ENCODE peak calls at places on chromosomes 16 and 17, in ten cellular contexts. One of them, this sample, is unnamed.

GRCh38 chr16:79664407-79664806 is 63.9 kb upstream of the MAF start:
- DNase-seq in astrocyte: no peak
- DNase-seq in pancreas: no peak
- DNase-seq in fibroblast of the aortic adventitia: no peak
- DNase-seq in fibroblast of mammary gland: no peak
- DNase-seq in epithelial cell of proximal tubule: no peak
- DNase-seq in AG04450: no peak
- DNase-seq in SK-N-SH: no peak
- DNase-seq in cardiac fibroblast: no peak
- DNase-seq in A549: no peak
- DNase-seq in this sample: no peak

GRCh38 chr17:63395075-63395815 is 50.9 kb downstream of the CYB561 start:
- DNase-seq in cardiac fibroblast: peak
- DNase-seq in AG04450: no peak
- DNase-seq in fibroblast of the aortic adventitia: peak
- DNase-seq in astrocyte: peak
- DNase-seq in A549: no peak
- DNase-seq in epithelial cell of proximal tubule: no peak
- DNase-seq in SK-N-SH: no peak
- DNase-seq in pancreas: no peak
- DNase-seq in fibroblast of mammary gland: peak
- DNase-seq in this sample: peak

GRCh38 chr17:19978803-19979202 is 1.2 kb upstream of the AKAP10 start:
- DNase-seq in AG04450: no peak
- DNase-seq in pancreas: no peak
- DNase-seq in fibroblast of mammary gland: no peak
- DNase-seq in cardiac fibroblast: no peak
- DNase-seq in A549: no peak
- DNase-seq in epithelial cell of proximal tubule: no peak
- DNase-seq in fibroblast of the aortic adventitia: no peak
- DNase-seq in astrocyte: no peak
- DNase-seq in SK-N-SH: no peak
- DNase-seq in this sample: no peak

GRCh38 chr17:66467766-66468165 is 165.4 kb downstream of the PRKCA start:
- DNase-seq in AG04450: no peak
- DNase-seq in A549: no peak
- DNase-seq in cardiac fibroblast: peak
- DNase-seq in fibroblast of mammary gland: peak
- DNase-seq in SK-N-SH: no peak
- DNase-seq in astrocyte: no peak
- DNase-seq in epithelial cell of proximal tubule: no peak
- DNase-seq in pancreas: no peak
- DNase-seq in fibroblast of the aortic adventitia: peak
- DNase-seq in this sample: no peak

GRCh38 chr17:29589524-29590260 is at the start of gene GIT1:
- DNase-seq in fibroblast of the aortic adventitia: peak
- DNase-seq in pancreas: peak
- DNase-seq in SK-N-SH: peak
- DNase-seq in cardiac fibroblast: peak
- DNase-seq in epithelial cell of proximal tubule: no peak
- DNase-seq in AG04450: no peak
- DNase-seq in astrocyte: peak
- DNase-seq in A549: peak
- DNase-seq in fibroblast of mammary gland: peak
- DNase-seq in this sample: peak

GRCh38 chr17:19381361-19381740 is 3.1 kb downstream of the MAPK7 start:
- DNase-seq in epithelial cell of proximal tubule: no peak
- DNase-seq in fibroblast of the aortic adventitia: no peak
- DNase-seq in pancreas: no peak
- DNase-seq in AG04450: no peak
- DNase-seq in SK-N-SH: no peak
- DNase-seq in cardiac fibroblast: no peak
- DNase-seq in fibroblast of mammary gland: no peak
- DNase-seq in astrocyte: no peak
- DNase-seq in A549: no peak
- DNase-seq in this sample: no peak

GRCh38 chr17:41895617-41896016 is 23.1 kb downstream of the ACLY start:
- DNase-seq in SK-N-SH: peak
- DNase-seq in astrocyte: peak
- DNase-seq in fibroblast of the aortic adventitia: peak
- DNase-seq in fibroblast of mammary gland: peak
- DNase-seq in cardiac fibroblast: no peak
- DNase-seq in A549: no peak
- DNase-seq in AG04450: no peak
- DNase-seq in epithelial cell of proximal tubule: no peak
- DNase-seq in pancreas: no peak
- DNase-seq in this sample: no peak

GRCh38 chr16:17469011-17469741 is 1.6 kb downstream of the XYLT1 start:
- DNase-seq in SK-N-SH: peak
- DNase-seq in fibroblast of mammary gland: peak
- DNase-seq in AG04450: peak
- DNase-seq in fibroblast of the aortic adventitia: peak
- DNase-seq in pancreas: no peak
- DNase-seq in cardiac fibroblast: peak
- DNase-seq in A549: no peak
- DNase-seq in epithelial cell of proximal tubule: no peak
- DNase-seq in astrocyte: peak
- DNase-seq in this sample: no peak

GRCh38 chr17:43952351-43952723 is 1.4 kb downstream of the PYY start:
- DNase-seq in A549: no peak
- DNase-seq in pancreas: no peak
- DNase-seq in fibroblast of mammary gland: no peak
- DNase-seq in SK-N-SH: no peak
- DNase-seq in epithelial cell of proximal tubule: no peak
- DNase-seq in astrocyte: no peak
- DNase-seq in cardiac fibroblast: no peak
- DNase-seq in fibroblast of the aortic adventitia: no peak
- DNase-seq in AG04450: no peak
- DNase-seq in this sample: no peak

GRCh38 chr17:73647331-73647730 is 3.1 kb upstream of the SDK2 start:
- DNase-seq in cardiac fibroblast: no peak
- DNase-seq in epithelial cell of proximal tubule: no peak
- DNase-seq in A549: no peak
- DNase-seq in fibroblast of the aortic adventitia: no peak
- DNase-seq in SK-N-SH: no peak
- DNase-seq in pancreas: no peak
- DNase-seq in AG04450: no peak
- DNase-seq in astrocyte: no peak
- DNase-seq in fibroblast of mammary gland: no peak
- DNase-seq in this sample: no peak

DNA sequence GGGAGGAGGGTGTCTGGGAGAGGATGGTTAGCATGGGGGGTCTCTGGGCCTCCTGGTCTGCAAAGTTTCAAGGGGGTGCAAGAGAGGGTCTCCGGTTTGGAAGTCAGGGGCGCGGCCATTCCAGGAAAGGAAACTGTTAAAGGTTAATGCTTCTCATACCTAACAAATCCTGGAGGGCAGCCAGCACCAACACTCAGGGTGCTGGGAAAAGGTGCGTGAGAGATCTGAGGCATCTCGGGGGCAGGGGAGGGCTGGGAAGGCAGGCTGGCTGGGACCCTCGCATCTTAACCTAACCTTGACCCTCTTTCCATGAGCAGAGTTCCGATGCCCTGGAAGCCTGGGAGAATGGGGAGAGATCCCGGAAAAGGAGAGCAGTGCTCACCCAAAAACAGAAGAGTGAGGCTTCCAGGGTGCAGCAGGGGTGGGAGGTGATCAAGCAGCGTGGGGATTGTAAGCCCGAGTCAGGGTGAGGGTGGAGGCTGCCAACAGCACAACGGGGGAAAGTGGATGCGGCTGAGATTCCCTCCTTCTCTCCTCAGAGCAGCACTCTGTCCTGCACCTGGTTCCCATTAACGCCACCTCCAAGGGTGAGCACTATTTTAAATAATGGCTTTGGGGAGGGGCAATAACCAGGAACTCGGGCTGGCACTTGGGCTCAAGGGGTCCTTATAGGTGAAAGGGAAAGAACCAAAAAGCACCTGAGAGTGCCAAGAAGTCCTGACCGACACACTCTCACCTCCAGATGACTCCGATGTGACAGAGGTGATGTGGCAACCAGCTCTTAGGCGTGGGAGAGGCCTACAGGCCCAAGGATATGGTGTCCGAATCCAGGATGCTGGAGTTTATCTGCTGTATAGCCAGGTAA is 989 bp downstream of the TNFSF13 start:
- DNase-seq in AG04450: no peak
- DNase-seq in cardiac fibroblast: no peak
- DNase-seq in pancreas: peak
- DNase-seq in epithelial cell of proximal tubule: no peak
- DNase-seq in astrocyte: no peak
- DNase-seq in A549: no peak
- DNase-seq in fibroblast of mammary gland: no peak
- DNase-seq in SK-N-SH: no peak
- DNase-seq in fibroblast of the aortic adventitia: no peak
- DNase-seq in this sample: no peak
- H3K4me3 ChIP-seq in AG04450: no peak
- H3K4me3 ChIP-seq in cardiac fibroblast: no peak
- H3K4me3 ChIP-seq in pancreas: peak
- H3K4me3 ChIP-seq in epithelial cell of proximal tubule: peak
- H3K4me3 ChIP-seq in astrocyte: no peak
- H3K4me3 ChIP-seq in A549: no peak
- H3K4me3 ChIP-seq in fibroblast of mammary gland: no peak
- H3K4me3 ChIP-seq in SK-N-SH: no peak
- H3K4me3 ChIP-seq in fibroblast of the aortic adventitia: no peak
- H3K4me3 ChIP-seq in this sample: no peak

DNA sequence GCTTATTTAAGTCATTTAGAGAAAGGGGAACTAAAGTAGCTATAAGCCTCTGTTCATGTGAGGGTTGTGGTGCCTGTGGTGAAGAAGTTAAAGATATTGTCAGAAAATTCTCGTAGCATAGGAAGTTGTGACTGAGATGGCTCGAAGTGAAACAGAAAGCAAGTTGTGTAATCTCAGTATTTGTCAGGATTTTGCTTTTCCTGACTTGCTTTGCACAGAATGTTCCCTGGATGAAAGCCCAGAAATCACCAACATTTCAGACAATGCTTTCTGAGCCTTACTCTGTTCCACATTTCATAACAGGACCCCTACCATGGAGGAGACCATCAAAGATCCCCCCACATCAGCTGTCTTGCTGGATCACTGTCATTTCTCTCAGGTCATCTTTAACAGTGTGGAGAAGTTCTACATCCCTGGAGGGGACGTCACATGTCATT is 10.6 kb downstream of the CALCOCO2 start:
- DNase-seq in fibroblast of mammary gland: peak
- DNase-seq in cardiac fibroblast: peak
- DNase-seq in fibroblast of the aortic adventitia: peak
- DNase-seq in pancreas: no peak
- DNase-seq in astrocyte: peak
- DNase-seq in SK-N-SH: no peak
- DNase-seq in epithelial cell of proximal tubule: no peak
- DNase-seq in A549: no peak
- DNase-seq in AG04450: peak
- DNase-seq in this sample: no peak
- H3K4me3 ChIP-seq in fibroblast of mammary gland: peak
- H3K4me3 ChIP-seq in cardiac fibroblast: peak
- H3K4me3 ChIP-seq in fibroblast of the aortic adventitia: peak
- H3K4me3 ChIP-seq in pancreas: no peak
- H3K4me3 ChIP-seq in astrocyte: peak
- H3K4me3 ChIP-seq in SK-N-SH: peak
- H3K4me3 ChIP-seq in epithelial cell of proximal tubule: peak
- H3K4me3 ChIP-seq in A549: peak
- H3K4me3 ChIP-seq in AG04450: peak
- H3K4me3 ChIP-seq in this sample: peak

GRCh38 chr17:36722903-36723263 is 121.5 kb downstream of the MRM1 start:
- DNase-seq in astrocyte: no peak
- DNase-seq in A549: no peak
- DNase-seq in epithelial cell of proximal tubule: no peak
- DNase-seq in cardiac fibroblast: no peak
- DNase-seq in SK-N-SH: no peak
- DNase-seq in fibroblast of mammary gland: no peak
- DNase-seq in AG04450: no peak
- DNase-seq in pancreas: no peak
- DNase-seq in fibroblast of the aortic adventitia: no peak
- DNase-seq in this sample: no peak
- H3K4me3 ChIP-seq in astrocyte: no peak
- H3K4me3 ChIP-seq in A549: no peak
- H3K4me3 ChIP-seq in epithelial cell of proximal tubule: no peak
- H3K4me3 ChIP-seq in cardiac fibroblast: no peak
- H3K4me3 ChIP-seq in SK-N-SH: no peak
- H3K4me3 ChIP-seq in fibroblast of mammary gland: no peak
- H3K4me3 ChIP-seq in AG04450: no peak
- H3K4me3 ChIP-seq in pancreas: no peak
- H3K4me3 ChIP-seq in fibroblast of the aortic adventitia: no peak
- H3K4me3 ChIP-seq in this sample: no peak

GRCh38 chr16:67667817-67668494 is 1.3 kb downstream of the C16orf86 start:
- DNase-seq in fibroblast of mammary gland: peak
- DNase-seq in cardiac fibroblast: peak
- DNase-seq in SK-N-SH: peak
- DNase-seq in AG04450: peak
- DNase-seq in A549: peak
- DNase-seq in fibroblast of the aortic adventitia: peak
- DNase-seq in pancreas: peak
- DNase-seq in astrocyte: peak
- DNase-seq in epithelial cell of proximal tubule: peak
- DNase-seq in this sample: peak
- H3K4me3 ChIP-seq in fibroblast of mammary gland: no peak
- H3K4me3 ChIP-seq in cardiac fibroblast: no peak
- H3K4me3 ChIP-seq in SK-N-SH: peak
- H3K4me3 ChIP-seq in AG04450: no peak
- H3K4me3 ChIP-seq in A549: no peak
- H3K4me3 ChIP-seq in fibroblast of the aortic adventitia: no peak
- H3K4me3 ChIP-seq in pancreas: no peak
- H3K4me3 ChIP-seq in astrocyte: no peak
- H3K4me3 ChIP-seq in epithelial cell of proximal tubule: peak
- H3K4me3 ChIP-seq in this sample: no peak

DNA sequence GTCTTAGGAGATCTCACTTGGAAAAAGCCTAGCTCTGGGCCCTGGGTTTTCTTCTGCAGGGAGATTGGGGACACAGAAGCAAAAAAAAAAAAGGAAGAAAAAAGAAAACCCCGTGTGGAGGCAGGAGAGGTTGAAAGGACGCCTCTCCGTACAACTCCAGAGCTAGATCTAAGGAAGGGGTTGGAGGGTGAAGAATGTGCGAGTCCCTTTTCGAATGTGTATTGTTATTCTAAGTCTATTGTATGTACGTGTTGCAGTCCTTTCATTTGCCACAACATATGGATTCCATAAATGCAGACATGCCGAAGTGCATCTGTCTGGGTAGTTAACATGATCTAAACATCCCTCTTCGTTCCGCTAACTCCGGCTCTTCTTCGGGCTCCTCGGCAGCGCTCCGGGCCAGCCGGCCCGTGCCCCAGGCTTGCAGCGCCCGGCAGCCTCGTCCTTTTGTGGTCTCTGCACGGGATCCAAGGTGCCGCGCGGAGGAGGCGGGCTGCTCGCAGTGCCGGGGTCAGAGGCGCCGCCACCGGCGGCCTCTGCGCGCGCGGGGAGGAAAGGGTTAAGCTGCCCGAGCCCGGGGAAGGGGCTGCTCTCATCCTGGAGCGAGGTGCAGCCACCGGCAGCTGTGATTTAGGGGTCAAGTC is 14.8 kb upstream of the ZFHX3 start:
- DNase-seq in SK-N-SH: peak
- DNase-seq in A549: no peak
- DNase-seq in astrocyte: no peak
- DNase-seq in epithelial cell of proximal tubule: no peak
- DNase-seq in pancreas: no peak
- DNase-seq in fibroblast of mammary gland: no peak
- DNase-seq in fibroblast of the aortic adventitia: no peak
- DNase-seq in cardiac fibroblast: peak
- DNase-seq in AG04450: no peak
- DNase-seq in this sample: peak
- H3K4me3 ChIP-seq in SK-N-SH: peak
- H3K4me3 ChIP-seq in A549: no peak
- H3K4me3 ChIP-seq in astrocyte: peak
- H3K4me3 ChIP-seq in epithelial cell of proximal tubule: peak
- H3K4me3 ChIP-seq in pancreas: no peak
- H3K4me3 ChIP-seq in fibroblast of mammary gland: no peak
- H3K4me3 ChIP-seq in fibroblast of the aortic adventitia: no peak
- H3K4me3 ChIP-seq in cardiac fibroblast: peak
- H3K4me3 ChIP-seq in AG04450: peak
- H3K4me3 ChIP-seq in this sample: peak

This sample was measured in MG63.